ENCODE peak calls at places on chromosomes 7 and 10, in eight cellular contexts. N is ovary, R is NAMALWA, G is endothelial cell of umbilical vein, X is endodermal cell, J is fibroblast of the aortic adventitia, L is NCI-H460, S is AG04449. T is an unnamed sample.
A peak's percentile ranks its signal among the peaks of the same experiment; 100 is the strongest.

GRCh38 chr10:79627075-79627474 is 16.3 kb downstream of the SFTPA1 start:
- DNase-seq in N (no peak), L (no peak), G (no peak), J (no peak), S (no peak), R (no peak), X (no peak), T (no peak)

GRCh38 chr7:21944616-21945373 is 904 bp downstream of the CDCA7L start:
- DNase-seq in R (peak; percentile 84), S (no peak), L (no peak), G (peak; percentile 72), N (peak; percentile 24), J (no peak), X (peak; percentile 85), T (no peak)

GRCh38 chr7:32957326-32958045 is at the start of gene FKBP9:
- DNase-seq in N (peak; percentile 82), X (peak; percentile 92), R (no peak), L (peak; percentile 83), G (peak; percentile 82), S (no peak), J (peak; percentile 85), T (no peak)

GRCh38 chr7:44224216-44224950 is 23.6 kb downstream of the YKT6 start:
- DNase-seq in L (no peak), R (no peak), G (no peak), J (no peak), S (no peak), N (no peak), X (no peak), T (no peak)

GRCh38 chr7:99124636-99125504 is 19.0 kb downstream of the SMURF1 start:
- DNase-seq in J (no peak), N (no peak), R (no peak), L (no peak), G (no peak), X (no peak), S (no peak), T (no peak)

GRCh38 chr7:10767771-10768170 is 205.9 kb upstream of the PHF14 start:
- DNase-seq in G (no peak), R (no peak), X (no peak), J (no peak), N (no peak), S (no peak), L (no peak), T (no peak)

GRCh38 chr7:103134866-103135554 is 13.9 kb downstream of the NAPEPLD start:
- DNase-seq in G (no peak), R (no peak), L (no peak), N (no peak), J (peak; percentile 31), X (no peak), S (no peak), T (no peak)

GRCh38 chr10:98255146-98255877 is 12.7 kb downstream of the LOXL4 start:
- DNase-seq in J (no peak), G (no peak), R (no peak), S (no peak), L (no peak), N (no peak), X (peak; percentile 43), T (no peak)

GRCh38 chr7:96599288-96599936 is 110.2 kb downstream of the SEM1 start:
- DNase-seq in L (no peak), G (no peak), S (no peak), N (no peak), R (no peak), J (no peak), X (no peak), T (no peak)

GRCh38 chr7:134014935-134015334 is 112.2 kb upstream of the LRGUK start:
- DNase-seq in L (no peak), J (no peak), R (no peak), N (no peak), S (no peak), G (no peak), X (no peak), T (no peak)

GRCh38 chr10:58508316-58508715 is 4.4 kb upstream of the BICC1 start:
- DNase-seq in S (peak; percentile 36), R (no peak), L (no peak), N (no peak), G (no peak), J (peak; percentile 66), X (no peak), T (no peak)

GRCh38 chr10:114643158-114643557 is 14.9 kb downstream of the ABLIM1 start:
- DNase-seq in X (no peak), S (no peak), J (no peak), L (no peak), N (no peak), R (no peak), G (no peak), T (no peak)

GRCh38 chr7:66138994-66139752 is 24.5 kb downstream of the CRCP start:
- DNase-seq in R (no peak), S (no peak), N (no peak), G (peak; percentile 7), L (no peak), X (no peak), J (peak; percentile 57), T (no peak)

GRCh38 chr10:33365871-33366411 is 31.5 kb upstream of the NRP1 start:
- DNase-seq in X (no peak), S (peak; percentile 87), N (no peak), G (peak; percentile 90), J (peak; percentile 97), L (peak; percentile 61), R (no peak), T (no peak)

GRCh38 chr7:129882531-129882930 is 70.2 kb downstream of the UBE2H start:
- DNase-seq in X (no peak), J (peak; percentile 37), L (no peak), G (no peak), N (no peak), S (no peak), R (no peak), T (no peak)

T was measured in CD4-positive, alpha-beta memory T cell.